ENCODE peak calls at places on chromosomes 16 and 17, in five cellular contexts. One of them, this sample, is unnamed. For H3K36me3, the result is how much of the 10 kb centered on the place peaks cover.

GRCh38 chr16:28104404-28104803 is 40.9 kb upstream of the GSG1L start:
- DNase-seq in effector memory CD4-positive, alpha-beta T cell: no peak
- DNase-seq in pancreas: no peak
- DNase-seq in colonic mucosa: no peak
- DNase-seq in transverse colon: no peak
- DNase-seq in this sample: no peak

GRCh38 chr17:45019177-45019711 is 32.2 kb downstream of the DCAKD start:
- DNase-seq in colonic mucosa: peak
- DNase-seq in transverse colon: peak
- DNase-seq in effector memory CD4-positive, alpha-beta T cell: peak
- DNase-seq in pancreas: no peak
- DNase-seq in this sample: peak

GRCh38 chr17:2963332-2964027 is 99.9 kb downstream of the OR1D5 start:
- DNase-seq in pancreas: peak
- DNase-seq in colonic mucosa: no peak
- DNase-seq in transverse colon: no peak
- DNase-seq in effector memory CD4-positive, alpha-beta T cell: no peak
- DNase-seq in this sample: no peak

GRCh38 chr17:71461504-71462197 is 659.2 kb upstream of the SOX9 start:
- DNase-seq in transverse colon: no peak
- DNase-seq in effector memory CD4-positive, alpha-beta T cell: no peak
- DNase-seq in pancreas: no peak
- DNase-seq in colonic mucosa: no peak
- DNase-seq in this sample: no peak

GRCh38 chr16:60640038-60640437 is 1396.2 kb downstream of the CDH8 start:
- DNase-seq in effector memory CD4-positive, alpha-beta T cell: no peak
- DNase-seq in colonic mucosa: no peak
- DNase-seq in transverse colon: no peak
- DNase-seq in pancreas: no peak
- DNase-seq in this sample: no peak

GRCh38 chr17:22267019-22267418 is 574.7 kb downstream of the KCNJ18 start:
- DNase-seq in colonic mucosa: no peak
- DNase-seq in pancreas: no peak
- DNase-seq in transverse colon: no peak
- DNase-seq in effector memory CD4-positive, alpha-beta T cell: no peak
- DNase-seq in this sample: no peak

GRCh38 chr17:40605301-40605700 is 40.0 kb upstream of the CCR7 start:
- DNase-seq in colonic mucosa: no peak
- DNase-seq in effector memory CD4-positive, alpha-beta T cell: peak
- DNase-seq in pancreas: no peak
- DNase-seq in transverse colon: no peak
- DNase-seq in this sample: peak

GRCh38 chr16:10954903-10955302 is 10.5 kb downstream of the CLEC16A start:
- DNase-seq in effector memory CD4-positive, alpha-beta T cell: no peak
- DNase-seq in transverse colon: no peak
- DNase-seq in colonic mucosa: no peak
- DNase-seq in pancreas: no peak
- DNase-seq in this sample: no peak

GRCh38 chr16:89033304-89033703 is 56.3 kb upstream of the CBFA2T3 start:
- DNase-seq in colonic mucosa: no peak
- DNase-seq in pancreas: peak
- DNase-seq in transverse colon: no peak
- DNase-seq in effector memory CD4-positive, alpha-beta T cell: no peak
- DNase-seq in this sample: no peak

GRCh38 chr17:55607736-55608341 is 96.6 kb upstream of the SMIM36 start:
- DNase-seq in effector memory CD4-positive, alpha-beta T cell: no peak
- DNase-seq in colonic mucosa: peak
- DNase-seq in transverse colon: peak
- DNase-seq in pancreas: no peak
- DNase-seq in this sample: no peak

GRCh38 chr17:78583091-78583490 is 5.9 kb upstream of the DNAH17 start:
- DNase-seq in effector memory CD4-positive, alpha-beta T cell: no peak
- DNase-seq in transverse colon: no peak
- DNase-seq in pancreas: no peak
- DNase-seq in colonic mucosa: no peak
- DNase-seq in this sample: no peak

GRCh38 chr16:23114131-23114904 is 34.9 kb downstream of the USP31 start:
- DNase-seq in pancreas: no peak
- DNase-seq in effector memory CD4-positive, alpha-beta T cell: no peak
- DNase-seq in transverse colon: no peak
- DNase-seq in colonic mucosa: no peak
- DNase-seq in this sample: no peak

GRCh38 chr17:65553009-65553645 is 8.3 kb downstream of the AXIN2 start:
- DNase-seq in pancreas: no peak
- DNase-seq in effector memory CD4-positive, alpha-beta T cell: no peak
- DNase-seq in transverse colon: no peak
- DNase-seq in colonic mucosa: no peak
- DNase-seq in this sample: no peak

GRCh38 chr16:89598199-89598598 is 15.2 kb upstream of the DPEP1 start:
- DNase-seq in colonic mucosa: no peak
- DNase-seq in pancreas: no peak
- DNase-seq in effector memory CD4-positive, alpha-beta T cell: no peak
- DNase-seq in transverse colon: no peak
- DNase-seq in this sample: no peak

GRCh38 chr17:78476973-78477372 is 98.5 kb downstream of the PGS1 start:
- DNase-seq in effector memory CD4-positive, alpha-beta T cell: no peak
- DNase-seq in transverse colon: no peak
- DNase-seq in pancreas: no peak
- DNase-seq in colonic mucosa: no peak
- DNase-seq in this sample: no peak

DNA sequence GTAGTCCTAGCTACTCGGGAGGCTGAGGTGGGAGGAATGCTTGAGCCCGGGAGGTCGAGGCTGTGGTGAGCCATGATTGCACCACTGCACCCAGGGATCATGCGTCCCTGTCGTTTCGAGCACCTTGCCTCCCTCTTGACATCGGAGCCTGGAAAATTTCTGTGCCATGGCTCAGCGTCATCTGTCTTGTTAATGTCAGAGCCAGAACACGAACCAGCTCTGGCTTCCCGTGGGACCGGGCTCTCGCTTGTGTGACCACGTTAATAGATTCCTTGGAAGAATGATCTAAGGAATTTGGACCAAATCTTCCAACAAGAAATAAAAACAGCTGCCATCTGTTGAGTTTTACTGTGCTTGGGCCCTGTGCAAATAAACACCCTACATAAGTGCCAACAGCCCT is 117.7 kb downstream of the ABCC1 start:
- DNase-seq in effector memory CD4-positive, alpha-beta T cell: no peak
- DNase-seq in colonic mucosa: no peak
- DNase-seq in transverse colon: peak
- DNase-seq in pancreas: no peak
- DNase-seq in this sample: no peak
- H3K36me3 ChIP-seq in effector memory CD4-positive, alpha-beta T cell: under half
- H3K36me3 ChIP-seq in colonic mucosa: under half
- H3K36me3 ChIP-seq in transverse colon: under half
- H3K36me3 ChIP-seq in pancreas: under half
- H3K36me3 ChIP-seq in this sample: under half

DNA sequence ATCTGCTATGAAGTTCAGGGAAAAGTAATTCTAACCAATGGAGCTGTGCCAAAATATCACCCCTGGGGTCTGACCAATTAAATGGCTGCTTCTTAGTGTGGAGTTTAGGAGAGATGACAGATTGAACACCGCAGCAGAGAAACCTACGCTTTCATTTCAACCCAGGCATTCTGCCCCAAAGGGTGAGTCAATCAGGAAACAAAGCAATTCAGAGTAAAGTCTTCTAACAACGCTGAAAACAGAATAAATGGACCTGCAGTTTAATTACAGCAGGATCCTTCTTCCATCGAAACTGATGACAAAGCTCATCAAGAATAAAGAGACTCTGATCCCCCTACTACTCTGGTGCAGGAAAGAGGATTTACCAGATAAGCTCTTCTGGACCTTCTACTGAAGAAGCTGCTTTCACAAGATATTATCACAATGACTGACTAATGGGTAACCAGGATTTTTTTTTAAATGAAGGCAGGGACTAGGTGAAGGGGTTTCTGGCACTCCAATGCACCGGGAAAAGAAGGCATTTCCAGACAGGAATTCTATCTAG is 16.7 kb downstream of the RFFL start:
- DNase-seq in effector memory CD4-positive, alpha-beta T cell: peak
- DNase-seq in colonic mucosa: no peak
- DNase-seq in pancreas: no peak
- DNase-seq in transverse colon: no peak
- DNase-seq in this sample: peak
- H3K27ac ChIP-seq in effector memory CD4-positive, alpha-beta T cell: peak
- H3K27ac ChIP-seq in colonic mucosa: peak
- H3K27ac ChIP-seq in pancreas: peak
- H3K27ac ChIP-seq in transverse colon: peak
- H3K27ac ChIP-seq in this sample: peak

GRCh38 chr17:7462474-7463367 is 16.7 kb downstream of the ZBTB4 start:
- DNase-seq in colonic mucosa: no peak
- DNase-seq in transverse colon: no peak
- DNase-seq in effector memory CD4-positive, alpha-beta T cell: no peak
- DNase-seq in pancreas: peak
- DNase-seq in this sample: no peak
- H3K36me3 ChIP-seq in colonic mucosa: under half
- H3K36me3 ChIP-seq in transverse colon: under half
- H3K36me3 ChIP-seq in effector memory CD4-positive, alpha-beta T cell: under half
- H3K36me3 ChIP-seq in pancreas: under half
- H3K36me3 ChIP-seq in this sample: under half

GRCh38 chr16:87263418-87264052 is 53.7 kb downstream of the C16orf95 start:
- DNase-seq in transverse colon: peak
- DNase-seq in pancreas: no peak
- DNase-seq in effector memory CD4-positive, alpha-beta T cell: no peak
- DNase-seq in colonic mucosa: peak
- DNase-seq in this sample: no peak
- H3K27ac ChIP-seq in transverse colon: no peak
- H3K27ac ChIP-seq in pancreas: no peak
- H3K27ac ChIP-seq in effector memory CD4-positive, alpha-beta T cell: no peak
- H3K27ac ChIP-seq in colonic mucosa: no peak
- H3K27ac ChIP-seq in this sample: no peak